ENCODE peak calls at places on chromosomes 16 and 17, in ten cellular contexts. X is kidney glomerular epithelial cell; I is GM13977; J is AG08396; E is endothelial cell; A is H9; V is dorsolateral prefrontal cortex; Z is stimulated activated CD8-positive, alpha-beta memory T cell treated with anti-CD3 and anti-CD28 coated beads, Interleukin-4, amount 100 ng/mL, for 1 hour; R is lower lobe of right lung; U is effector memory CD4-positive, alpha-beta T cell. P is an unnamed sample.

GRCh38 chr17:73770115-73770848 is 126.0 kb upstream of the SDK2 start:
- DNase-seq in I (no peak), A (no peak), V (peak; percentile 77), J (peak; percentile 45), Z (no peak), R (peak; percentile 58), E (no peak), X (peak; percentile 49), U (no peak), P (no peak)

GRCh38 chr16:72838999-72839398 is 208.9 kb downstream of the ZFHX3 start:
- DNase-seq in Z (no peak), U (no peak), A (no peak), E (no peak), I (no peak), V (no peak), X (no peak), R (no peak), J (no peak), P (no peak)

GRCh38 chr17:45692661-45693060 is 91.5 kb upstream of the CRHR1 start:
- DNase-seq in I (no peak), R (peak; percentile 16), V (no peak), A (no peak), X (no peak), E (no peak), Z (no peak), U (no peak), J (no peak), P (no peak)

GRCh38 chr17:2181206-2181983 is 122.2 kb downstream of the SMG6 start:
- DNase-seq in I (no peak), Z (no peak), E (no peak), R (no peak), J (peak; percentile 65), A (no peak), X (peak; percentile 66), V (peak; percentile 70), U (no peak), P (no peak)

GRCh38 chr16:77434022-77434364 is 841 bp downstream of the ADAMTS18 start:
- DNase-seq in A (no peak), E (no peak), V (no peak), R (no peak), Z (no peak), X (no peak), J (no peak), I (no peak), U (no peak), P (no peak)

GRCh38 chr17:49316889-49317288 is 45.2 kb downstream of the ZNF652 start:
- DNase-seq in R (no peak), E (no peak), U (no peak), X (no peak), I (no peak), V (no peak), A (no peak), J (no peak), Z (no peak), P (no peak)

GRCh38 chr17:16924701-16925440 is 47.0 kb downstream of the TNFRSF13B start:
- DNase-seq in U (no peak), R (peak; percentile 21), X (no peak), Z (no peak), V (no peak), A (no peak), E (no peak), J (no peak), I (no peak), P (no peak)

GRCh38 chr16:31130899-31131298 is 4.6 kb downstream of the PRSS8 start:
- DNase-seq in A (peak; percentile 93), E (no peak), R (peak; percentile 93), U (no peak), X (no peak), Z (no peak), V (no peak), I (no peak), J (no peak), P (no peak)

GRCh38 chr17:41634639-41635038 is 10.3 kb upstream of the KRT17 start:
- DNase-seq in A (no peak), V (no peak), J (no peak), I (no peak), R (no peak), X (no peak), U (no peak), Z (no peak), E (no peak), P (no peak)

GRCh38 chr17:27513849-27514248 is 57.6 kb downstream of the KSR1 start:
- DNase-seq in R (no peak), A (no peak), X (no peak), Z (no peak), I (no peak), V (no peak), J (no peak), U (no peak), E (no peak), P (no peak)

GRCh38 chr17:1762233-1762905 is 509 bp downstream of the SERPINF1 start:
- DNase-seq in R (no peak), A (no peak), I (no peak), J (peak; percentile 12), V (no peak), E (no peak), X (no peak), U (no peak), Z (no peak), P (no peak)

GRCh38 chr16:54422569-54422978 is 136.0 kb upstream of the IRX3 start:
- DNase-seq in V (no peak), X (no peak), Z (no peak), A (no peak), E (no peak), I (no peak), R (no peak), U (no peak), J (no peak), P (no peak)

GRCh38 chr16:24851700-24852099 is 5.9 kb downstream of the SLC5A11 start:
- DNase-seq in R (no peak), X (no peak), I (no peak), E (no peak), U (no peak), Z (no peak), A (no peak), J (no peak), V (no peak), P (no peak)

GRCh38 chr16:75703341-75703740 is 2.1 kb upstream of the DUXB start:
- DNase-seq in X (no peak), E (no peak), A (no peak), R (no peak), J (no peak), I (no peak), V (no peak), Z (no peak), U (no peak), P (no peak)

GRCh38 chr17:29066053-29066452 is 23.1 kb downstream of the PIPOX start:
- DNase-seq in I (no peak), R (no peak), V (peak; percentile 21), Z (no peak), J (no peak), X (no peak), U (no peak), E (no peak), A (no peak), P (no peak)

GRCh38 chr16:31333686-31334649 is 21.0 kb upstream of the ITGAX start:
- DNase-seq in J (peak; percentile 24), E (no peak), U (no peak), R (no peak), V (no peak), I (peak; percentile 53), A (peak; percentile 61), Z (no peak), X (peak; percentile 1), P (no peak)

GRCh38 chr16:57111420-57111819 is 19.0 kb downstream of the CPNE2 start:
- DNase-seq in Z (no peak), R (no peak), V (no peak), U (no peak), A (no peak), J (no peak), E (no peak), X (no peak), I (no peak), P (no peak)

GRCh38 chr16:22284637-22285515 is 12.3 kb upstream of the POLR3E start:
- DNase-seq in I (no peak), A (no peak), R (no peak), X (no peak), U (no peak), V (no peak), Z (no peak), E (no peak), J (no peak), P (no peak)

GRCh38 chr17:8056232-8056975 is 17.5 kb downstream of the ALOX15B start:
- DNase-seq in I (no peak), A (no peak), V (no peak), J (peak; percentile 36), Z (peak; percentile 26), U (no peak), R (peak; percentile 81), E (no peak), X (peak; percentile 6), P (no peak)

P was measured in activated T-helper 1 cell treated with Interleukin-2 at 50 U/mL for 16 hours.